ENCODE peak calls at places on chromosomes 13 and 19, in five cellular contexts. K, O, H, P and X are unnamed samples.

GRCh38 chr13:90576067-90576466 is 771.4 kb upstream of the MIR17HG start:
- DNase-seq in P (no peak), H (no peak), K (no peak), O (no peak), X (no peak)

GRCh38 chr19:48568345-48568886 is 16.4 kb downstream of the SULT2B1 start:
- DNase-seq in O (peak), P (peak), K (peak), H (peak), X (peak)

GRCh38 chr13:112068531-112069062 is 1.6 kb downstream of the SOX1 start:
- DNase-seq in H (no peak), O (no peak), K (no peak), P (no peak), X (no peak)

GRCh38 chr19:30719189-30719990 is 347.2 kb downstream of the ZNF536 start:
- DNase-seq in K (peak), P (peak), O (peak), H (no peak), X (peak)

GRCh38 chr13:100495455-100495854 is 93.1 kb downstream of the GGACT start:
- DNase-seq in O (no peak), P (no peak), K (no peak), H (no peak), X (no peak)

GRCh38 chr19:10551698-10552301 is 8.1 kb downstream of the ATG4D start:
- DNase-seq in P (peak), O (no peak), K (peak), H (peak), X (peak)

GRCh38 chr19:49631610-49632192 is 8.2 kb downstream of the RRAS start:
- DNase-seq in O (no peak), P (no peak), K (no peak), H (no peak), X (no peak)

GRCh38 chr13:42424182-42424581 is 149.8 kb upstream of the TNFSF11 start:
- DNase-seq in O (no peak), H (no peak), P (no peak), K (no peak), X (no peak)

GRCh38 chr13:113032291-113032690 is 63.3 kb downstream of the MCF2L start:
- DNase-seq in P (no peak), K (no peak), O (no peak), H (no peak), X (no peak)

GRCh38 chr19:55005684-55006488 is 32.2 kb downstream of the GP6 start:
- DNase-seq in P (no peak), K (peak), H (peak), O (peak), X (no peak)

GRCh38 chr13:50693755-50694154 is 149.7 kb downstream of the DLEU7 start:
- DNase-seq in O (no peak), P (peak), H (no peak), K (peak), X (no peak)

GRCh38 chr19:53910170-53910518 is 1.1 kb downstream of the CACNG7 start:
- DNase-seq in P (peak), H (no peak), K (peak), O (peak), X (no peak)

GRCh38 chr13:52961196-52961845 is 67.3 kb upstream of the OLFM4 start:
- DNase-seq in O (no peak), H (no peak), P (no peak), K (peak), X (no peak)

GRCh38 chr19:46478356-46478986 is 7.1 kb upstream of the PNMA8A start:
- DNase-seq in P (peak), H (no peak), K (peak), O (no peak), X (no peak)

GRCh38 chr19:39506944-39507714 is 7.8 kb upstream of the SELENOV start:
- DNase-seq in K (peak), O (peak), P (peak), H (no peak), X (no peak)

GRCh38 chr19:32599736-32600157 is 18.8 kb downstream of the PDCD5 start:
- DNase-seq in K (peak), O (peak), H (peak), P (peak), X (peak)

GRCh38 chr13:99305180-99305965 is 1.8 kb downstream of the GPR183 start:
- DNase-seq in P (no peak), K (no peak), H (no peak), O (no peak), X (no peak)
- H3K4me3 ChIP-seq in P (no peak), K (no peak), H (no peak), O (no peak), X (peak)

DNA sequence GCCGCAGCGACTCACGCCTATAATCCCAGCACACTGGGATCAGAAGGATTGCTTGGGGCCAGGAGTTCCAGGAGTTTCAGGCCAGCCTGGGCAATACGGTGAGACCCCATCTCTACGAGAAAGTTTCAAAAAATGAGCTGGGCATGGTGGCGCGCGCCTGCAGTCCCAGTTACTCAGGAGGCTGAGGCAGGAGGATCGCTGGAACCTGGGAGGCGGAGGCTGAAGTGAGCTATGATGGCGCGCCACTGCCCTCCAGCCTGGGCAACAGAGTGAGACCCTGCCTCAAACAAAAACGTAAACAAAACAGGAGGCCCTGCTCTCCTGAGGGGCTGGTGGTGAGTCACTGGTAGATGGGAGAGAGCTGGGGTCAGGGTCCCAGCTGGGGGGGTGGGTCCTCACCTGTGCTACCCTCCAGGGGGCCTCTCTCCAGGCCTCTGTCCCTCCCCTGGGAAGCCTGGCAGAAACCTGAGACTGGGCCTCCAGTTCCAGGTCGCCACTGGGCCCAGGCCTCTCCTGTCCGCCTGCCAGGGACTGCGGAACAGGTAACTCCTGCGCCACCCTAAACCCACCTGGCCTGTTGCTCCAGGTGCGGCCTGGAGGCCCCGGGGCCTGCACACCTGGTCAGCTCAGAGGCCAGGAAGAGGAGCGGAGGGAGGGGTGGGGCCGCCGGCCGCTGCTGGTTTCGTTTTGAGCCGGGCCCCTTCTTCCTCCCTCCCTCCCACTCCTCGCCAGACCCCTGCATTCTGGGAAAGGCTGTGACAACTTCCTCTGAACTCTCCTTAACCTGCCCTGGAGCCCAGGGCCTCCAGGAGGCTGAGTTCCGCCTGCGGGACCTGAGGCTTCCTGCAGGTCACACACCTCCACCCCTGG is 17.2 kb upstream of the ZBTB7A start:
- DNase-seq in H (no peak), K (peak), O (peak), P (no peak), X (peak)
- H3K4me3 ChIP-seq in H (no peak), K (no peak), O (no peak), P (no peak), X (peak)

DNA sequence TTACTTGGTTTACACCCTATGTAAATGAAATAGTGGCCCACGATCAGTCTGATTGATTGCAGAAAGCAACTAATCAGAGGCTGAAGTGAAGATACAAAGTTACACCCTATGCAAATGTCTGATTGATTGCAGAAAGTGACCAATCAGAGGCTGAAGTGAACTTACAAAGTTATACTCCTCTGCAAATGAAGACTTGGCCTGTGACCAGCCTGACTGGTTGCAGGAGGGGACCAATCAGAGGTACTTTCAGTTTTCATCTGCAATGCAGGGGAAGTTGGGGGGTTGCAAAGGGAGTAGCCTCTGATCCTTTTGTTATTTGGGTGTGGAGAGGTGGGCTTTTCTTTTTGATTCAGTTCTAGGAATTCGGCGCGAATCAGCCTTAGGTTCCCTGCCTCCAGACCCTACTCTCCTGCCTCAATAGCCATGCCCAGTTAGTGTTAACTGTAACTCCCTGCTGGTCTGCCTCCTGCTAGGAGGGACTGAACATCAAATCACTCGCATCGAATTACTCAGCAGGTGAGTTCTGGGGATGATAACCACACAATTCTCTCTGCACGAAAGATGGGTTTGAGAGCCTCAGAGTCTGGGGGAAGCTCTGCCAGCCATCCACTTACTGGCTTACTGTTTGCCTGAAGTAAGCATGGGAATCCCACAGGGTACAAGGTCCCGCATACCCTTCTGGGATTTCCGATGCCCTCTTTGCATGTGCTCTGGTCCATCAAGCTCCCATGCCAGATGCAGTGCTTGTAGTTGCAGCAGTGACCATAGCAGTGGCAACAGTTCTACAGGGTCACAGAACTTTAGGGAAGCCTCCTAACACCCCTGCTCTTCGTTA is 7.5 kb downstream of the ARL11 start:
- DNase-seq in K (peak), O (no peak), H (no peak), P (peak), X (no peak)
- H3K4me3 ChIP-seq in K (peak), O (no peak), H (no peak), P (no peak), X (no peak)

GRCh38 chr19:1394252-1395193 is 6.8 kb downstream of the GAMT start:
- DNase-seq in O (no peak), K (no peak), P (no peak), H (no peak), X (no peak)

GRCh38 chr19:1396768-1397679 is 4.3 kb downstream of the GAMT start:
- DNase-seq in O (no peak), K (no peak), P (no peak), H (no peak), X (no peak)

GRCh38 chr19:1397838-1398237 is 3.5 kb downstream of the GAMT start:
- DNase-seq in O (no peak), K (no peak), P (no peak), H (no peak), X (no peak)

GRCh38 chr19:1395194-1396018 is 5.9 kb downstream of the GAMT start:
- DNase-seq in P (no peak), O (no peak), K (no peak), H (no peak), X (no peak)

DNA sequence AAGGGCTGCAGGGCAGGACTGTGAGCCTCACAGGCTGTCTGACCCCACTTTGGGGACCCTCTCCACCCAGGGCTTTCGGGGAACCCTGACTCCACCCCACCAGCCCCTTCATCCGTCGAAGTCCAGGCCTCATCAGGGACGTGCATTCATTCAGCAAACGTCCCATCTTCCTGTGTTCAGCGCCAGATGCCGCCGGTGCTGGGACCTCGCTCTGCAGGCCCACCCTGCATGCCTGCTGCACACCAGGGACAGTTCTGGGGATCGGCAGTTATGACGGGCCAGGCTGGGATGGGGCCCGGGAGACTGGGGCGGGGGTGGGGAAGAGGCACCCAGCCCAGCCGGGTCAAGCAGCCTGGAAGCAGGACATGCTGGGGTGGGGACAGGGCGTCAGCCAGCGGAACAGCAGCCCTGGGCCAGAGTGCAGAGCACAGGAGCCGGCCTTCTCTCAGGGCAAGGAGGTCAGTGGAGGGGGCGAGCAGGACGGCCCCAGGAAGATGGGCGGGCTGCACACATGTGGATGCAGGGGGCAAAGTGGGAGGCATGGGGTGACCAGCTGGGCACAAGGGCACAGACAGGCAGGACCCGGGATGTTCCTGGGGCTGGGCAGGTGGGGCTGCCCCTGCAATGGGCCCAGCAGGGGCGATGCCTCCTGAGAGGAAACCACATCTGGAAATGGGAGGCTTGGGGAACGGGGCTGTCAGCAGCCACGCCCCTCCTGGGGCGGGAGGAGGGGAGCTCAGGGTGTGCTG is 5.1 kb downstream of the GAMT start:
- DNase-seq in P (no peak), K (no peak), O (no peak), H (no peak), X (no peak)
- H3K4me3 ChIP-seq in P (no peak), K (no peak), O (no peak), H (no peak), X (no peak)

DNA sequence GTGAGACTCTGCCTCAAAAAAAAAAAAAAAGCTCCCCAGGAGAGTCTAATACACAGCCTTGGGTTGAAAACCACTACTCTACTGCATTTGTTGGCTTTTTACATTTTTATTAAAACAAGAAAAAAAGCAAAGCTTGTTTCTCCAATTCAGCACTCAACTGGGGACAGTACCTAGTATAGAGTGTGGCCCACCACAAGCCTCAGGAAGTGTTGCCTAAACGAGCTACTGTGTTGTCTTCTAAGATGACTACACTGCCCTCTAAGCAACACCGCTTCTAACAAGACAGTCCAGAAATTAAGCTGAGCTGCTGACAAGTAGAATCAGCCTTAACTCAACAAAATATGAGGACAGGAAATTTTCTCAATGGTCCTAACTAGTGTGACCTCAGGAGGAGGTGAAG is 522.2 kb downstream of the FGF9 start:
- DNase-seq in K (no peak), O (no peak), P (no peak), H (no peak), X (no peak)
- H3K4me3 ChIP-seq in K (no peak), O (no peak), P (no peak), H (no peak), X (no peak)